ENCODE peak calls at places on chromosomes 12 and 14, in four cellular contexts. One of them, this sample, is unnamed.

GRCh38 chr12:28777603-28778365 is 371.3 kb upstream of the FAR2 start:
- DNase-seq in NCI-H1694 treated with DMSO at 0.1 percent for 48 hours: no peak
- DNase-seq in naive thymus-derived CD4-positive, alpha-beta T cell: no peak
- DNase-seq in posterior vena cava: no peak
- DNase-seq in this sample: no peak

GRCh38 chr14:104894331-104895206 is 29.5 kb downstream of the CEP170B start:
- DNase-seq in NCI-H1694 treated with DMSO at 0.1 percent for 48 hours: no peak
- DNase-seq in naive thymus-derived CD4-positive, alpha-beta T cell: no peak
- DNase-seq in posterior vena cava: peak
- DNase-seq in this sample: no peak

GRCh38 chr12:132385923-132386751 is 56.7 kb upstream of the GALNT9 start:
- DNase-seq in NCI-H1694 treated with DMSO at 0.1 percent for 48 hours: no peak
- DNase-seq in naive thymus-derived CD4-positive, alpha-beta T cell: no peak
- DNase-seq in posterior vena cava: peak
- DNase-seq in this sample: no peak

GRCh38 chr12:105110851-105111250 is 3.3 kb downstream of the WASHC4 start:
- DNase-seq in NCI-H1694 treated with DMSO at 0.1 percent for 48 hours: no peak
- DNase-seq in naive thymus-derived CD4-positive, alpha-beta T cell: no peak
- DNase-seq in posterior vena cava: no peak
- DNase-seq in this sample: no peak

GRCh38 chr12:55933158-55933798 is 2.3 kb downstream of the DGKA start:
- DNase-seq in NCI-H1694 treated with DMSO at 0.1 percent for 48 hours: no peak
- DNase-seq in naive thymus-derived CD4-positive, alpha-beta T cell: no peak
- DNase-seq in posterior vena cava: no peak
- DNase-seq in this sample: peak

GRCh38 chr12:109115758-109116610 is at the start of gene ACACB:
- DNase-seq in NCI-H1694 treated with DMSO at 0.1 percent for 48 hours: no peak
- DNase-seq in naive thymus-derived CD4-positive, alpha-beta T cell: no peak
- DNase-seq in posterior vena cava: no peak
- DNase-seq in this sample: no peak

GRCh38 chr14:39374846-39375245 is 57.4 kb downstream of the FBXO33 start:
- DNase-seq in NCI-H1694 treated with DMSO at 0.1 percent for 48 hours: no peak
- DNase-seq in naive thymus-derived CD4-positive, alpha-beta T cell: no peak
- DNase-seq in posterior vena cava: no peak
- DNase-seq in this sample: no peak

GRCh38 chr12:66598081-66598480 is 80.8 kb downstream of the GRIP1 start:
- DNase-seq in NCI-H1694 treated with DMSO at 0.1 percent for 48 hours: no peak
- DNase-seq in naive thymus-derived CD4-positive, alpha-beta T cell: no peak
- DNase-seq in posterior vena cava: no peak
- DNase-seq in this sample: no peak

GRCh38 chr14:52327374-52328226 is 13.5 kb downstream of the PTGER2 start:
- DNase-seq in NCI-H1694 treated with DMSO at 0.1 percent for 48 hours: no peak
- DNase-seq in naive thymus-derived CD4-positive, alpha-beta T cell: no peak
- DNase-seq in posterior vena cava: no peak
- DNase-seq in this sample: peak

GRCh38 chr12:108374596-108375320 is 35.6 kb upstream of the CMKLR1 start:
- DNase-seq in NCI-H1694 treated with DMSO at 0.1 percent for 48 hours: peak
- DNase-seq in naive thymus-derived CD4-positive, alpha-beta T cell: no peak
- DNase-seq in posterior vena cava: no peak
- DNase-seq in this sample: peak

GRCh38 chr12:15716566-15716965 is 72.6 kb downstream of the EPS8 start:
- DNase-seq in NCI-H1694 treated with DMSO at 0.1 percent for 48 hours: no peak
- DNase-seq in naive thymus-derived CD4-positive, alpha-beta T cell: no peak
- DNase-seq in posterior vena cava: no peak
- DNase-seq in this sample: no peak

GRCh38 chr12:47361389-47362031 is 281.8 kb upstream of the AMIGO2 start:
- DNase-seq in NCI-H1694 treated with DMSO at 0.1 percent for 48 hours: no peak
- DNase-seq in naive thymus-derived CD4-positive, alpha-beta T cell: peak
- DNase-seq in posterior vena cava: no peak
- DNase-seq in this sample: peak

GRCh38 chr14:96184737-96185136 is 19.9 kb upstream of the BDKRB2 start:
- DNase-seq in NCI-H1694 treated with DMSO at 0.1 percent for 48 hours: peak
- DNase-seq in naive thymus-derived CD4-positive, alpha-beta T cell: no peak
- DNase-seq in posterior vena cava: no peak
- DNase-seq in this sample: no peak

GRCh38 chr14:75514673-75515630 is 7.3 kb upstream of the BATF start:
- DNase-seq in NCI-H1694 treated with DMSO at 0.1 percent for 48 hours: no peak
- DNase-seq in naive thymus-derived CD4-positive, alpha-beta T cell: peak
- DNase-seq in posterior vena cava: no peak
- DNase-seq in this sample: no peak

GRCh38 chr12:31322651-31323248 is 3.2 kb downstream of the SINHCAF start:
- DNase-seq in NCI-H1694 treated with DMSO at 0.1 percent for 48 hours: no peak
- DNase-seq in naive thymus-derived CD4-positive, alpha-beta T cell: no peak
- DNase-seq in posterior vena cava: no peak
- DNase-seq in this sample: no peak

GRCh38 chr14:47389520-47389919 is 285.9 kb downstream of the MDGA2 start:
- DNase-seq in NCI-H1694 treated with DMSO at 0.1 percent for 48 hours: no peak
- DNase-seq in naive thymus-derived CD4-positive, alpha-beta T cell: no peak
- DNase-seq in posterior vena cava: no peak
- DNase-seq in this sample: no peak

GRCh38 chr14:23404331-23404900 is 3.7 kb downstream of the MYH6 start:
- DNase-seq in NCI-H1694 treated with DMSO at 0.1 percent for 48 hours: no peak
- DNase-seq in naive thymus-derived CD4-positive, alpha-beta T cell: no peak
- DNase-seq in posterior vena cava: no peak
- DNase-seq in this sample: no peak

GRCh38 chr12:54037360-54038259 is 4.8 kb downstream of the HOXC5 start:
- DNase-seq in NCI-H1694 treated with DMSO at 0.1 percent for 48 hours: no peak
- DNase-seq in naive thymus-derived CD4-positive, alpha-beta T cell: no peak
- DNase-seq in posterior vena cava: peak
- DNase-seq in this sample: no peak

GRCh38 chr14:88793259-88793625 is 489 bp upstream of the EML5 start:
- DNase-seq in NCI-H1694 treated with DMSO at 0.1 percent for 48 hours: no peak
- DNase-seq in naive thymus-derived CD4-positive, alpha-beta T cell: no peak
- DNase-seq in posterior vena cava: no peak
- DNase-seq in this sample: no peak

GRCh38 chr14:100677152-100677924 is 49.4 kb upstream of the DLK1 start:
- DNase-seq in NCI-H1694 treated with DMSO at 0.1 percent for 48 hours: peak
- DNase-seq in naive thymus-derived CD4-positive, alpha-beta T cell: no peak
- DNase-seq in posterior vena cava: no peak
- DNase-seq in this sample: peak

GRCh38 chr12:80861636-80862378 is 75.9 kb downstream of the LIN7A start:
- DNase-seq in NCI-H1694 treated with DMSO at 0.1 percent for 48 hours: no peak
- DNase-seq in naive thymus-derived CD4-positive, alpha-beta T cell: no peak
- DNase-seq in posterior vena cava: no peak
- DNase-seq in this sample: no peak

GRCh38 chr12:104998423-104999346 is 12.6 kb downstream of the NOPCHAP1 start:
- DNase-seq in NCI-H1694 treated with DMSO at 0.1 percent for 48 hours: no peak
- DNase-seq in naive thymus-derived CD4-positive, alpha-beta T cell: no peak
- DNase-seq in posterior vena cava: no peak
- DNase-seq in this sample: no peak

GRCh38 chr14:63991833-63992232 is 139.0 kb downstream of the SYNE2 start:
- DNase-seq in NCI-H1694 treated with DMSO at 0.1 percent for 48 hours: no peak
- DNase-seq in naive thymus-derived CD4-positive, alpha-beta T cell: no peak
- DNase-seq in posterior vena cava: no peak
- DNase-seq in this sample: no peak

GRCh38 chr14:42855159-42855558 is 1248.5 kb downstream of the LRFN5 start:
- DNase-seq in NCI-H1694 treated with DMSO at 0.1 percent for 48 hours: no peak
- DNase-seq in naive thymus-derived CD4-positive, alpha-beta T cell: no peak
- DNase-seq in posterior vena cava: no peak
- DNase-seq in this sample: peak

GRCh38 chr12:121894633-121895032 is 6.0 kb downstream of the PSMD9 start:
- DNase-seq in NCI-H1694 treated with DMSO at 0.1 percent for 48 hours: no peak
- DNase-seq in naive thymus-derived CD4-positive, alpha-beta T cell: peak
- DNase-seq in posterior vena cava: no peak
- DNase-seq in this sample: no peak

GRCh38 chr12:71846322-71846940 is 6.9 kb downstream of the TBC1D15 start:
- DNase-seq in NCI-H1694 treated with DMSO at 0.1 percent for 48 hours: peak
- DNase-seq in naive thymus-derived CD4-positive, alpha-beta T cell: peak
- DNase-seq in posterior vena cava: no peak
- DNase-seq in this sample: peak

GRCh38 chr14:105313381-105314286 is 914 bp upstream of the PACS2 start:
- DNase-seq in NCI-H1694 treated with DMSO at 0.1 percent for 48 hours: peak
- DNase-seq in naive thymus-derived CD4-positive, alpha-beta T cell: no peak
- DNase-seq in posterior vena cava: no peak
- DNase-seq in this sample: no peak

GRCh38 chr12:386651-387050 is 2.5 kb downstream of the KDM5A start:
- DNase-seq in NCI-H1694 treated with DMSO at 0.1 percent for 48 hours: no peak
- DNase-seq in naive thymus-derived CD4-positive, alpha-beta T cell: no peak
- DNase-seq in posterior vena cava: no peak
- DNase-seq in this sample: peak

GRCh38 chr14:29955087-29955486 is 27.4 kb upstream of the PRKD1 start:
- DNase-seq in NCI-H1694 treated with DMSO at 0.1 percent for 48 hours: no peak
- DNase-seq in naive thymus-derived CD4-positive, alpha-beta T cell: no peak
- DNase-seq in posterior vena cava: no peak
- DNase-seq in this sample: no peak

GRCh38 chr12:116274552-116275375 is 2.7 kb downstream of the MED13L start:
- DNase-seq in NCI-H1694 treated with DMSO at 0.1 percent for 48 hours: no peak
- DNase-seq in naive thymus-derived CD4-positive, alpha-beta T cell: no peak
- DNase-seq in posterior vena cava: no peak
- DNase-seq in this sample: no peak